ENCODE peak calls at places on chromosome 4, in five cellular contexts. Z is tibial artery, Y is BE2C, J is heart left ventricle, N is fibroblast of mammary gland. M is an unnamed sample.

GRCh38 chr4:111323496-111323895 is 700.6 kb upstream of the PITX2 start:
- DNase-seq in Z (no peak), Y (no peak), J (no peak), N (peak; percentile 53), M (no peak)

GRCh38 chr4:24666816-24667477 is 82.6 kb upstream of the DHX15 start:
- DNase-seq in Z (no peak), Y (no peak), J (no peak), N (no peak), M (no peak)

GRCh38 chr4:158895797-158896442 is 127.1 kb downstream of the FNIP2 start:
- DNase-seq in Z (no peak), Y (no peak), J (no peak), N (peak; percentile 35), M (no peak)

GRCh38 chr4:762211-763190 is 56.9 kb downstream of the PCGF3 start:
- DNase-seq in Z (no peak), Y (no peak), J (no peak), N (peak; percentile 27), M (no peak)

GRCh38 chr4:75530556-75531322 is 16.5 kb downstream of the THAP6 start:
- DNase-seq in Z (no peak), Y (no peak), J (no peak), N (no peak), M (no peak)

GRCh38 chr4:84677995-84678394 is 95.1 kb downstream of the CDS1 start:
- DNase-seq in Z (no peak), Y (no peak), J (no peak), N (peak; percentile 32), M (no peak)

GRCh38 chr4:169774466-169775445 is 17.0 kb upstream of the HPF1 start:
- DNase-seq in Z (no peak), Y (no peak), J (no peak), N (no peak), M (peak; percentile 33)

GRCh38 chr4:986428-986948 is 356 bp upstream of the IDUA start:
- DNase-seq in Z (no peak), Y (no peak), J (no peak), N (no peak), M (no peak)

GRCh38 chr4:117478702-117479101 is 393.3 kb upstream of the TRAM1L1 start:
- DNase-seq in Z (no peak), Y (no peak), J (no peak), N (no peak), M (no peak)

GRCh38 chr4:91064157-91064853 is 937.1 kb downstream of the CCSER1 start:
- DNase-seq in Z (no peak), Y (peak; percentile 94), J (peak; percentile 8), N (no peak), M (peak; percentile 44)

GRCh38 chr4:102758241-102758871 is 2.4 kb downstream of the MANBA start:
- DNase-seq in Z (no peak), Y (no peak), J (no peak), N (no peak), M (no peak)

GRCh38 chr4:102760645-102761477 is at the start of gene MANBA:
- DNase-seq in Z (peak; percentile 92), Y (peak; percentile 89), J (peak; percentile 86), N (peak; percentile 68), M (peak; percentile 86)

GRCh38 chr4:102759835-102760644 is 728 bp downstream of the MANBA start:
- DNase-seq in Z (peak; percentile 81), Y (no peak), J (peak; percentile 46), N (peak; percentile 71), M (peak; percentile 7)

GRCh38 chr4:102761902-102762301 is 1.1 kb upstream of the MANBA start:
- DNase-seq in Z (no peak), Y (no peak), J (no peak), N (no peak), M (no peak)

DNA sequence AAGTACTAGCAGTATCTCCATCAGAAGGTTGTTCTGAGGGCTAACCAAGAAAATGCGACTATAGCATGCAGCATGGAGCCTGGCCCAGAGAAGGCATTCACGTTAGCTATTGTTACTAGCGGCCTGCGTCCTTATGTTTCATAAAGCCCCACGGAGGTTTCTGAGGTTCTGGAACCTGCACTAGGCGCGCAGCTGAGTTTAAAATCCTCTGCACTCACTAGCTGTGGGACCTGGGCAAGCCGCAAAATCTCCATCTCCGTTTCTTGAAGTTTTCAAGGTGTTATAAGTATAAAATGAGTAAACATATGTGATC is 666 bp upstream of the MANBA start:
- DNase-seq in Z (no peak), Y (no peak), J (no peak), N (no peak), M (no peak)
- TF ChIP-seq CTCF in Z (no peak), Y (no peak), J (no peak), N (no peak), M (no peak)

GRCh38 chr4:102541708-102542107 is 40.5 kb downstream of the NFKB1 start:
- DNase-seq in Z (no peak), Y (no peak), J (no peak), N (no peak), M (no peak)
- TF ChIP-seq CTCF in Z (no peak), Y (peak; percentile 5), J (no peak), N (no peak), M (no peak)

GRCh38 chr4:155974957-155975356 is 21.3 kb upstream of the CTSO start:
- DNase-seq in Z (no peak), Y (no peak), J (no peak), N (no peak), M (no peak)

GRCh38 chr4:155973639-155974475 is 20.2 kb upstream of the CTSO start:
- DNase-seq in Z (no peak), Y (no peak), J (no peak), N (peak; percentile 36), M (no peak)

GRCh38 chr4:155967098-155967497 is 13.4 kb upstream of the CTSO start:
- DNase-seq in Z (no peak), Y (no peak), J (no peak), N (peak; percentile 88), M (no peak)

GRCh38 chr4:155974476-155974749 is 20.7 kb upstream of the CTSO start:
- DNase-seq in Z (no peak), Y (no peak), J (no peak), N (no peak), M (no peak)

DNA sequence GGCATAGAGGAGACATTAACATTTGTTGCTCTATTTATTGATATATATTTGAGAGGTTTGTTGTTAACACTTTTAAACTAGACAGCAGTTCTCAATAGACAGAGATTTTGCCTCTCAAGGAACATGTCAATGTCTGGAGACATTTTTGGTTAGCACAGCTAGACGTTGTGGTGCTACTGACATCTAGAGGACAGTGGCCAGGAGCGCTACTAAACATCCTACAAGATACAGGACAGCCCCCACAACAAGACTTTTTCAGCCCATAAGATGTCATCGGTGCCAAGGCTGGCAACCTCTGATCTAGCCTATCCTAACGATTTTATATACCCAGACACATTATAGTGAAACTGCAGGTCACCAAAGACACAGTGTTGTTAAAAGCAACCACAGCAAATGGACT is 18.4 kb upstream of the CTSO start:
- DNase-seq in Z (no peak), Y (no peak), J (no peak), N (peak; percentile 67), M (no peak)
- TF ChIP-seq CTCF in Z (no peak), Y (peak; percentile 45), J (no peak), N (peak; percentile 62), M (peak; percentile 36)

DNA sequence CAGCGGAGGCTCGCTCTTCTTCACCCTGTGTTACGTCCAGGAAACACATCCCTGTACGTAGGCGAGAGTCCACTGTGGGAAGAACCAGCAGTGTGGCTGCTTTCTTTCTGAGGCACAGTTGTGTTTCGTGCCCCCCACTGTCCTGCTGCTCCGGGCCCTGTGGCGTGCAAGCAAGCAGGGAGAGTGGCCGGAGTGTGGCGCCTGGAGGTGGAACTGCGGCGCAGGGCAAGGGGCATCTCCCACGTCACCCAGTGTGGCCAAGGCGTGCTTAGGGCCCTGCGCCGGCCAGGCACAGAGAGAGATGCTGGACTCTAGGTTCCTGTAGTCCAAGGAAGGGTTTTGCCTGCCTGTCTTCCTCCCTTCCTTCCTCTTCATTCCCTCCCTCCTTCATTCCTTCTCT is 13.3 kb upstream of the PSAPL1 start:
- DNase-seq in Z (no peak), Y (no peak), J (no peak), N (no peak), M (no peak)
- TF ChIP-seq CTCF in Z (no peak), Y (no peak), J (no peak), N (no peak), M (no peak)

DNA sequence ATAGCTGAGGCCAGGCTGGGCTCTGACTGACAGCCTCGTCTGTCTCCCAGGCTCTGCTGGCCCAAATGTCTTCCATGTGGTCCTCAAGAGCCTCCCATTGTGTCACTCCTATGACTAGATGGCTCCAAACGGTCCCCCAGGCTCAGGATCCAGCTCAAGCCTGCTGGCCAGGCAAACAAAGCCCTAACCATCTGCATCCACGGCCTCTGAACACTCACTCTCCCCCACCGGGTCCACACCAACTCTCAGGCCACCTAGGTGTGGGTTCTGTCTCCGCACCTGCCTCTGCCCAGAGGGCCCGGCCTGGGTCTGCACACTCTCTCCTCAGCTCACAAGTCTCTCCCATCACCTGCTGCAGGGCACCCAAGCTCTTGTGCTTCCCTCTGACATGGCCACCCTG is 52.9 kb downstream of the JAKMIP1 start:
- DNase-seq in Z (no peak), Y (no peak), J (no peak), N (no peak), M (no peak)
- TF ChIP-seq CTCF in Z (no peak), Y (no peak), J (no peak), N (no peak), M (no peak)

GRCh38 chr4:7237863-7238262 is 45.5 kb downstream of the SORCS2 start:
- DNase-seq in Z (no peak), Y (no peak), J (no peak), N (peak; percentile 73), M (no peak)

GRCh38 chr4:7239101-7239820 is 46.9 kb downstream of the SORCS2 start:
- DNase-seq in Z (no peak), Y (no peak), J (no peak), N (no peak), M (no peak)

GRCh38 chr4:7236847-7237246 is 44.5 kb downstream of the SORCS2 start:
- DNase-seq in Z (no peak), Y (no peak), J (peak; percentile 43), N (no peak), M (no peak)

GRCh38 chr4:7239844-7240243 is 47.5 kb downstream of the SORCS2 start:
- DNase-seq in Z (no peak), Y (no peak), J (no peak), N (no peak), M (no peak)

DNA sequence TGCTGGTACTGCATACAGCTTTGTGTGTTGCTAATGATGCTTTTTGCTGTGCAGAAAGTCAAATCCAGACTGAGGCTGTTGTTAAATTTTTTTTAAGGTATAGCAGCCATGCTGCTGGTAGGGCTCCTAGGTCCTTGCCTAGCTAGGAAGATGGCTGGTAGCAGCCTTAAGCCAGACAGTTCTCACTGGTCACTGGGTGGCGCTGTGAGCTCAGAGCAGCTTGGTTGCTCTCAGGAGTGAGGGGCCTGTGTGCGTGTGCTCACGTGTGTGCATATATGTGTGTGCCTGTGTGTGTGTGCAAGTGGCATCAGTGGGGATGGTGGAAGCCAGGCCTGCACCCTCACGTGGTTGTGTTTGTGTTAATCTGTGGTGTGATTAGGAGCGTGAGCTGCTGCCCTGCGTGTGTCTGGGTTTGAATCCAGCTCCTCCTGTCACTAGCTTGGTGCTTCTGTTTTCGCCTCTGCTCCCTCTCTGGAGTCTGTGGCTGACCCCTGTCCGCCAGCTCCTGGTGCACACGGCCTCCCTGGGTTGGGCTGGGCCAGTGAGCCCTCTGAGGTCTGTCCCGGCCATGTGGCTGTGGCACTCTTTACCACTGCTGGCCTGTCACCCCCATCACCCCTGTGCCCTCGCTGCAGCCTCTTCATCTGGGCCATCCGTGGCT is 46.1 kb downstream of the SORCS2 start:
- DNase-seq in Z (no peak), Y (peak; percentile 45), J (no peak), N (peak; percentile 27), M (no peak)
- TF ChIP-seq CTCF in Z (no peak), Y (peak; percentile 59), J (no peak), N (peak; percentile 31), M (no peak)